ENCODE peak calls at places on chromosomes 12 and 14, in four cellular contexts. C is stimulated activated CD4-positive, alpha-beta T cell treated with anti-CD3 and anti-CD28 coated beads, Interleukin-1b, Interleukin-23, amount 100 ng/mL, for 48 hours; Q is stomach; W is glomerular endothelial cell. O is an unnamed sample.

GRCh38 chr12:53034459-53034858 is 15.4 kb upstream of the TNS2 start:
- DNase-seq in C (no peak), Q (no peak), W (no peak), O (no peak)

GRCh38 chr12:23525450-23526072 is 423.9 kb downstream of the SOX5 start:
- DNase-seq in Q (no peak), C (no peak), W (no peak), O (no peak)

GRCh38 chr12:67326637-67327036 is 57.5 kb downstream of the CAND1 start:
- DNase-seq in C (no peak), Q (no peak), W (no peak), O (no peak)

GRCh38 chr12:2673966-2674810 is 120.6 kb upstream of the FKBP4 start:
- DNase-seq in C (no peak), Q (peak; percentile 10), W (no peak), O (no peak)

GRCh38 chr12:52169886-52170285 is 21.9 kb downstream of the KRT80 start:
- DNase-seq in C (no peak), W (no peak), Q (no peak), O (no peak)

GRCh38 chr12:63404611-63405010 is 253.6 kb upstream of the AVPR1A start:
- DNase-seq in C (no peak), Q (no peak), W (no peak), O (no peak)

GRCh38 chr12:58750484-58750883 is 169.8 kb downstream of the LRIG3 start:
- DNase-seq in C (no peak), Q (no peak), W (no peak), O (no peak)

GRCh38 chr12:45309826-45310626 is 94.1 kb downstream of the ANO6 start:
- DNase-seq in C (no peak), Q (no peak), W (no peak), O (no peak)

GRCh38 chr12:94930216-94930654 is 73.3 kb downstream of the NDUFA12 start:
- DNase-seq in W (no peak), Q (no peak), C (no peak), O (no peak)

GRCh38 chr12:131136539-131136872 is 182.8 kb downstream of the ADGRD1 start:
- DNase-seq in W (no peak), C (no peak), Q (no peak), O (no peak)

GRCh38 chr12:28378749-28379148 is 188.5 kb downstream of the CCDC91 start:
- DNase-seq in Q (no peak), C (no peak), W (no peak), O (no peak)

GRCh38 chr12:103561174-103561573 is 25.9 kb upstream of the STAB2 start:
- DNase-seq in C (no peak), Q (no peak), W (no peak), O (no peak)

GRCh38 chr12:131063960-131064359 is 110.3 kb downstream of the ADGRD1 start:
- DNase-seq in C (no peak), Q (no peak), W (no peak), O (no peak)

GRCh38 chr14:60327447-60328331 is 78.7 kb downstream of the PPM1A start:
- DNase-seq in Q (peak; percentile 56), W (no peak), C (peak; percentile 39), O (peak; percentile 60)

GRCh38 chr12:24661657-24662096 is 287.2 kb downstream of the BCAT1 start:
- DNase-seq in W (no peak), Q (peak; percentile 28), C (no peak), O (peak; percentile 11)

GRCh38 chr12:11171953-11172675 is 1.1 kb downstream of the SMIM10L1 start:
- DNase-seq in Q (no peak), C (no peak), W (peak; percentile 39), O (no peak)

GRCh38 chr14:68975667-68976066 is 3.4 kb downstream of the ACTN1 start:
- DNase-seq in W (no peak), Q (no peak), C (no peak), O (no peak)

GRCh38 chr12:119206348-119207075 is 27.8 kb downstream of the HSPB8 start:
- DNase-seq in C (no peak), W (no peak), Q (no peak), O (no peak)

GRCh38 chr14:88029500-88029899 is 24.6 kb downstream of the GPR65 start:
- DNase-seq in Q (no peak), W (no peak), C (peak; percentile 27), O (no peak)

GRCh38 chr14:99270491-99271287 is 1.3 kb downstream of the BCL11B start:
- DNase-seq in Q (no peak), C (no peak), W (no peak), O (no peak)

GRCh38 chr14:61154606-61155005 is 126.5 kb downstream of the TMEM30B start:
- DNase-seq in Q (no peak), W (no peak), C (no peak), O (no peak)

GRCh38 chr12:58176296-58176869 is 235.0 kb downstream of the ATP23 start:
- DNase-seq in W (peak; percentile 14), C (no peak), Q (peak; percentile 36), O (peak; percentile 43)

GRCh38 chr14:41873379-41874034 is 266.8 kb downstream of the LRFN5 start:
- DNase-seq in W (no peak), Q (no peak), C (no peak), O (no peak)

GRCh38 chr12:64006211-64006610 is 161.7 kb downstream of the SRGAP1 start:
- DNase-seq in W (no peak), Q (no peak), C (no peak), O (no peak)

GRCh38 chr12:116980083-116980482 is 69.3 kb downstream of the FBXW8 start:
- DNase-seq in Q (no peak), W (no peak), C (no peak), O (no peak)

GRCh38 chr14:79265366-79265765 is 945.9 kb downstream of the DIO2 start:
- DNase-seq in W (no peak), C (no peak), Q (no peak), O (no peak)

GRCh38 chr14:20419404-20419803 is 6.1 kb upstream of the TEP1 start:
- DNase-seq in Q (no peak), W (no peak), C (no peak), O (no peak)

GRCh38 chr12:82517027-82517426 is 158.7 kb downstream of the METTL25 start:
- DNase-seq in W (no peak), Q (no peak), C (no peak), O (no peak)

GRCh38 chr12:122819209-122819805 is 15.9 kb upstream of the HIP1R start:
- DNase-seq in Q (no peak), W (no peak), C (no peak), O (no peak)

GRCh38 chr14:74934476-74935339 is 11.6 kb upstream of the RPS6KL1 start:
- DNase-seq in W (no peak), Q (no peak), C (no peak), O (no peak)

GRCh38 chr12:130336723-130337475 is 788 bp upstream of the PIWIL1 start:
- DNase-seq in Q (no peak), W (no peak), C (no peak), O (peak; percentile 20)